ENCODE peak calls at places on chromosomes 11 and 22, in nine cellular contexts. N, K, J, R, W, H, P, G and Z are unnamed samples.

GRCh38 chr11:126669416-126669815 is 313.9 kb downstream of the ST3GAL4 start:
- DNase-seq in N (no peak), K (no peak), J (no peak), R (no peak), W (no peak), H (no peak), P (peak), G (no peak), Z (no peak)

GRCh38 chr11:34335331-34335730 is 22.5 kb downstream of the ABTB2 start:
- DNase-seq in N (no peak), K (no peak), J (no peak), R (no peak), W (no peak), H (no peak), P (no peak), G (no peak), Z (no peak)

GRCh38 chr22:30978304-30978962 is 9.4 kb downstream of the TUG1 start:
- DNase-seq in N (no peak), K (no peak), J (no peak), R (no peak), W (no peak), H (no peak), P (no peak), G (no peak), Z (no peak)

GRCh38 chr11:2138075-2138435 is 1.1 kb downstream of the IGF2 start:
- DNase-seq in N (peak), K (no peak), J (no peak), R (no peak), W (no peak), H (no peak), P (no peak), G (no peak), Z (no peak)

GRCh38 chr11:1450344-1450875 is 36.2 kb downstream of the MOB2 start:
- DNase-seq in N (no peak), K (no peak), J (no peak), R (no peak), W (no peak), H (no peak), P (no peak), G (no peak), Z (no peak)

GRCh38 chr22:29478326-29479276 is 1.4 kb upstream of the NEFH start:
- DNase-seq in N (no peak), K (no peak), J (no peak), R (no peak), W (peak), H (no peak), P (no peak), G (no peak), Z (no peak)

GRCh38 chr22:23243006-23243573 is 62.8 kb downstream of the BCR start:
- DNase-seq in N (no peak), K (no peak), J (no peak), R (no peak), W (peak), H (no peak), P (no peak), G (peak), Z (no peak)

GRCh38 chr11:119912214-119912613 is 183.2 kb upstream of the NECTIN1 start:
- DNase-seq in N (no peak), K (no peak), J (no peak), R (no peak), W (no peak), H (no peak), P (no peak), G (no peak), Z (no peak)

GRCh38 chr11:45927684-45928413 is 5.4 kb downstream of the LARGE2 start:
- DNase-seq in N (peak), K (no peak), J (no peak), R (peak), W (no peak), H (peak), P (no peak), G (no peak), Z (no peak)

GRCh38 chr22:35397095-35397904 is 2.6 kb upstream of the MCM5 start:
- DNase-seq in N (no peak), K (no peak), J (no peak), R (no peak), W (peak), H (no peak), P (peak), G (no peak), Z (no peak)

GRCh38 chr11:1005913-1006312 is 30.6 kb downstream of the MUC6 start:
- DNase-seq in N (peak), K (no peak), J (peak), R (peak), W (no peak), H (no peak), P (no peak), G (no peak), Z (no peak)

GRCh38 chr22:32700186-32700882 is 101.2 kb upstream of the TIMP3 start:
- DNase-seq in N (peak), K (no peak), J (peak), R (no peak), W (peak), H (no peak), P (no peak), G (no peak), Z (no peak)

GRCh38 chr11:11998091-11998781 is 10.2 kb downstream of the DKK3 start:
- DNase-seq in N (no peak), K (peak), J (peak), R (no peak), W (no peak), H (no peak), P (peak), G (no peak), Z (no peak)

GRCh38 chr22:19576460-19577421 is 52.5 kb upstream of the CLDN5 start:
- DNase-seq in N (peak), K (peak), J (peak), R (peak), W (peak), H (no peak), P (peak), G (peak), Z (no peak)

GRCh38 chr11:109508185-109508584 is 86.2 kb downstream of the C11orf87 start:
- DNase-seq in N (no peak), K (no peak), J (no peak), R (no peak), W (no peak), H (no peak), P (no peak), G (no peak), Z (no peak)

GRCh38 chr22:30169002-30169401 is 77.6 kb downstream of the LIF start:
- DNase-seq in N (no peak), K (no peak), J (no peak), R (no peak), W (no peak), H (no peak), P (no peak), G (no peak), Z (no peak)

GRCh38 chr11:76392889-76393288 is 11.8 kb downstream of the GVQW3 start:
- DNase-seq in N (no peak), K (no peak), J (no peak), R (no peak), W (no peak), H (no peak), P (no peak), G (no peak), Z (no peak)

GRCh38 chr11:118792642-118793124 is 1.7 kb upstream of the DDX6 start:
- DNase-seq in N (peak), K (peak), J (peak), R (peak), W (peak), H (peak), P (peak), G (peak), Z (peak)

GRCh38 chr22:27561301-27561820 is 240.2 kb downstream of the MN1 start:
- DNase-seq in N (no peak), K (no peak), J (no peak), R (no peak), W (peak), H (no peak), P (no peak), G (no peak), Z (no peak)

GRCh38 chr22:49517721-49518120 is 310.0 kb downstream of the BRD1 start:
- DNase-seq in N (no peak), K (no peak), J (no peak), R (no peak), W (no peak), H (no peak), P (no peak), G (no peak), Z (no peak)

GRCh38 chr22:45997077-45997774 is 20.3 kb upstream of the WNT7B start:
- DNase-seq in N (peak), K (peak), J (peak), R (peak), W (peak), H (peak), P (peak), G (no peak), Z (peak)